ENCODE peak calls at places on chromosomes 16 and 17, in four cellular contexts. One of them, this sample, is unnamed.

GRCh38 chr16:4664538-4665418 is 28.6 kb upstream of the NUDT16L1 start:
- DNase-seq in HepG2: peak; percentile 75
- DNase-seq in K562: no peak
- DNase-seq in HCT116: no peak
- DNase-seq in this sample: no peak

GRCh38 chr17:76873856-76874255 is 5.7 kb downstream of the MGAT5B start:
- DNase-seq in HCT116: no peak
- DNase-seq in K562: no peak
- DNase-seq in HepG2: no peak
- DNase-seq in this sample: no peak

GRCh38 chr17:79811036-79811887 is 14.4 kb upstream of the CBX8 start:
- DNase-seq in K562: peak; percentile 76
- DNase-seq in HepG2: peak; percentile 64
- DNase-seq in HCT116: peak; percentile 50
- DNase-seq in this sample: no peak

GRCh38 chr17:12509836-12510235 is 155.9 kb upstream of the MYOCD start:
- DNase-seq in K562: no peak
- DNase-seq in HCT116: no peak
- DNase-seq in HepG2: no peak
- DNase-seq in this sample: no peak

GRCh38 chr17:15947976-15948752 is 3.2 kb downstream of the ADORA2B start:
- DNase-seq in HCT116: no peak
- DNase-seq in HepG2: no peak
- DNase-seq in K562: no peak
- DNase-seq in this sample: no peak

GRCh38 chr17:78763561-78763960 is 18.5 kb downstream of the CYTH1 start:
- DNase-seq in HCT116: no peak
- DNase-seq in K562: no peak
- DNase-seq in HepG2: no peak
- DNase-seq in this sample: no peak

GRCh38 chr16:21169249-21169981 is 10.9 kb downstream of the LDAF1 start:
- DNase-seq in K562: no peak
- DNase-seq in HCT116: no peak
- DNase-seq in HepG2: no peak
- DNase-seq in this sample: no peak

GRCh38 chr16:70788668-70789161 is 12.2 kb downstream of the VAC14 start:
- DNase-seq in HepG2: no peak
- DNase-seq in K562: no peak
- DNase-seq in HCT116: no peak
- DNase-seq in this sample: no peak

GRCh38 chr17:67359960-67360817 is 6.2 kb downstream of the PSMD12 start:
- DNase-seq in K562: peak; percentile 58
- DNase-seq in HCT116: peak; percentile 46
- DNase-seq in HepG2: no peak
- DNase-seq in this sample: no peak

GRCh38 chr17:79654350-79654959 is 43.6 kb upstream of the RBFOX3 start:
- DNase-seq in K562: no peak
- DNase-seq in HepG2: no peak
- DNase-seq in HCT116: no peak
- DNase-seq in this sample: no peak

GRCh38 chr16:88536971-88537751 is 33.0 kb upstream of the ZC3H18 start:
- DNase-seq in HCT116: no peak
- DNase-seq in HepG2: no peak
- DNase-seq in K562: no peak
- DNase-seq in this sample: no peak

GRCh38 chr17:12856451-12856850 is 67.2 kb downstream of the ARHGAP44 start:
- DNase-seq in HepG2: no peak
- DNase-seq in HCT116: no peak
- DNase-seq in K562: no peak
- DNase-seq in this sample: no peak

GRCh38 chr17:58004060-58004459 is 3.0 kb downstream of the SRSF1 start:
- DNase-seq in HCT116: no peak
- DNase-seq in HepG2: no peak
- DNase-seq in K562: no peak
- DNase-seq in this sample: no peak

GRCh38 chr16:49443576-49443975 is 70.0 kb downstream of the C16orf78 start:
- DNase-seq in HepG2: no peak
- DNase-seq in HCT116: no peak
- DNase-seq in K562: no peak
- DNase-seq in this sample: no peak

GRCh38 chr17:6936370-6937028 is 59.4 kb upstream of the ALOX12 start:
- DNase-seq in HCT116: no peak
- DNase-seq in HepG2: no peak
- DNase-seq in K562: no peak
- DNase-seq in this sample: no peak

GRCh38 chr16:714079-714478 is 839 bp upstream of the METRN start:
- DNase-seq in HCT116: no peak
- DNase-seq in HepG2: no peak
- DNase-seq in K562: no peak
- DNase-seq in this sample: no peak

GRCh38 chr16:89658221-89658879 is 714 bp downstream of the SPATA33 start:
- DNase-seq in HepG2: no peak
- DNase-seq in HCT116: no peak
- DNase-seq in K562: peak; percentile 51
- DNase-seq in this sample: no peak

GRCh38 chr17:57062865-57063264 is 22.2 kb upstream of the AKAP1 start:
- DNase-seq in HepG2: no peak
- DNase-seq in K562: no peak
- DNase-seq in HCT116: no peak
- DNase-seq in this sample: no peak

GRCh38 chr17:82528484-82529265 is 9.1 kb downstream of the FOXK2 start:
- DNase-seq in HepG2: no peak
- DNase-seq in HCT116: peak; percentile 31
- DNase-seq in K562: no peak
- DNase-seq in this sample: peak; percentile 62

GRCh38 chr16:23062524-23062923 is 86.7 kb downstream of the USP31 start:
- DNase-seq in K562: no peak
- DNase-seq in HepG2: no peak
- DNase-seq in HCT116: no peak
- DNase-seq in this sample: no peak

GRCh38 chr17:49013311-49014205 is 16.4 kb downstream of the IGF2BP1 start:
- DNase-seq in HCT116: no peak
- DNase-seq in HepG2: no peak
- DNase-seq in K562: peak; percentile 35
- DNase-seq in this sample: no peak
- TF ChIP-seq TCF7L2 in HCT116: no peak
- TF ChIP-seq TCF7L2 in HepG2: no peak
- TF ChIP-seq TCF7L2 in K562: no peak
- TF ChIP-seq TCF7L2 in this sample: no peak

GRCh38 chr17:42281571-42282096 is 5.4 kb upstream of the STAT5B start:
- DNase-seq in HepG2: no peak
- DNase-seq in HCT116: no peak
- DNase-seq in K562: no peak
- DNase-seq in this sample: no peak

GRCh38 chr17:42282478-42283080 is 5.7 kb upstream of the STAT5A start:
- DNase-seq in K562: no peak
- DNase-seq in HepG2: no peak
- DNase-seq in HCT116: no peak
- DNase-seq in this sample: no peak

GRCh38 chr17:42284020-42284369 is 4.3 kb upstream of the STAT5A start:
- DNase-seq in HepG2: no peak
- DNase-seq in HCT116: no peak
- DNase-seq in K562: no peak
- DNase-seq in this sample: no peak

GRCh38 chr17:42284566-42284965 is 3.7 kb upstream of the STAT5A start:
- DNase-seq in HCT116: no peak
- DNase-seq in K562: no peak
- DNase-seq in HepG2: no peak
- DNase-seq in this sample: no peak

DNA sequence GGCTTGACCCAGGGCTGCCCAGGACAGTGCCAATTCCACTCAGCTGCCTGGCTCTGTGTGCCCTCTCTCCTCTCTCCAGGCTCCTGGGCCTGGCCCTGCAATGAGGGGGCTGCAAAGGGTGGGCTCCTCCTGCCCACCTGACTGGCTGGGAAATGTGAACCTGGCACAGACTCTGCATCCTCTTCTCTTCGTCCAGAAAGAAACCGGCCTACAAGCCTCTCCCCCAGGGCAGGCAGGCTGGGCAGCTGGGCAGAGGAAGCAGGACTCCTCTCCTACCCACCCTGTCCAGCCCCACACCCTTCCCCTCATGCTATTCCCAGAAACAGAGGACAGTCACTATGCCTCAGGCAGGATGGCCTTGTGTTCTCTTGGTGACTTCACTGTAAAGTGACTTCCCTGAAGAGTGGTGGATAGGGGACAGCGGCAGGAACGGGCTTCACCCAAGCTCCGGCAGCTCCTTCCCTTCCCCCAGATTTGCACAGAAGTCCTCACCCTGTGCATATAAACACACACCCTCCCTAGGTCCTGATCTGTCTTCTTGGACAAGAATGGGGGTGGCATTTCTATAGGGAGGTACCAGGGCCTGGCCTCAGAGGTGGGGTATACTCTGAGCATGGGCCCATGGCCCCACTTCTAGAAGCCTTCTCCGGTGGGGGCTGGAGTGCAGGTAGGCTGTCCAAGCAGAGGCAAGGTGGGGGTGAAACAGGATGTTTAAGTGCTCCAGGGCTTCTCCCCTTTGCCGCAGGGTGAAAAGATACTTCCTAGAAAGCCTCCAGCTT is 4.9 kb upstream of the STAT5A start:
- DNase-seq in HepG2: no peak
- DNase-seq in K562: no peak
- DNase-seq in HCT116: no peak
- DNase-seq in this sample: no peak
- TF ChIP-seq POLR2AphosphoS5 in HepG2: no peak
- TF ChIP-seq POLR2AphosphoS5 in K562: no peak
- TF ChIP-seq POLR2AphosphoS5 in HCT116: no peak
- TF ChIP-seq POLR2AphosphoS5 in this sample: no peak

GRCh38 chr17:17506181-17506741 is 10.1 kb upstream of the RASD1 start:
- DNase-seq in K562: no peak
- DNase-seq in HCT116: no peak
- DNase-seq in HepG2: no peak
- DNase-seq in this sample: no peak
- TF ChIP-seq TCF7L2 in K562: no peak
- TF ChIP-seq TCF7L2 in HCT116: no peak
- TF ChIP-seq TCF7L2 in HepG2: no peak
- TF ChIP-seq TCF7L2 in this sample: no peak

GRCh38 chr16:17275989-17276530 is 194.7 kb downstream of the XYLT1 start:
- DNase-seq in HCT116: no peak
- DNase-seq in HepG2: no peak
- DNase-seq in K562: no peak
- DNase-seq in this sample: no peak
- TF ChIP-seq POLR2AphosphoS5 in HCT116: no peak
- TF ChIP-seq POLR2AphosphoS5 in HepG2: no peak
- TF ChIP-seq POLR2AphosphoS5 in K562: no peak
- TF ChIP-seq POLR2AphosphoS5 in this sample: no peak

DNA sequence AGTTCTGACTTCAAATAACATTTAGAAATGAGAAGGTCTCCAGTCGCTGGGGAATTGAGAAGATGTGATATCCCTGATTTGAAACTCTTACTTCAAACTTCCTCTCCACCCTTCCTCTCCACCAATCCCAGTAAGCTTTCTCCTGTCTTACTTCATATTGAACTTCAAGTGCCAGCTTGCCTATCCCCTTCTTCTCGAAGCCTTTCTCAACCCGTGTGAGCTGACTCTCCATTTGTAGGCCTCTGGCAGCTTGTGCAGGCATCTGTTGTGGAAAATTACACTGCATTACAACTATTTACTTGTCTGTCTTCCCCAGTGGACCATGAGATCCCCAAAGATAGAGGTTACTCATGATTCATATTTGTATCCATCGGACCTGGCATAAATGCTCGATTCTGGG is 280.8 kb upstream of the CDH5 start:
- DNase-seq in HCT116: no peak
- DNase-seq in K562: no peak
- DNase-seq in HepG2: no peak
- DNase-seq in this sample: no peak
- TF ChIP-seq TCF7L2 in HCT116: no peak
- TF ChIP-seq TCF7L2 in K562: no peak
- TF ChIP-seq TCF7L2 in HepG2: no peak
- TF ChIP-seq TCF7L2 in this sample: no peak

DNA sequence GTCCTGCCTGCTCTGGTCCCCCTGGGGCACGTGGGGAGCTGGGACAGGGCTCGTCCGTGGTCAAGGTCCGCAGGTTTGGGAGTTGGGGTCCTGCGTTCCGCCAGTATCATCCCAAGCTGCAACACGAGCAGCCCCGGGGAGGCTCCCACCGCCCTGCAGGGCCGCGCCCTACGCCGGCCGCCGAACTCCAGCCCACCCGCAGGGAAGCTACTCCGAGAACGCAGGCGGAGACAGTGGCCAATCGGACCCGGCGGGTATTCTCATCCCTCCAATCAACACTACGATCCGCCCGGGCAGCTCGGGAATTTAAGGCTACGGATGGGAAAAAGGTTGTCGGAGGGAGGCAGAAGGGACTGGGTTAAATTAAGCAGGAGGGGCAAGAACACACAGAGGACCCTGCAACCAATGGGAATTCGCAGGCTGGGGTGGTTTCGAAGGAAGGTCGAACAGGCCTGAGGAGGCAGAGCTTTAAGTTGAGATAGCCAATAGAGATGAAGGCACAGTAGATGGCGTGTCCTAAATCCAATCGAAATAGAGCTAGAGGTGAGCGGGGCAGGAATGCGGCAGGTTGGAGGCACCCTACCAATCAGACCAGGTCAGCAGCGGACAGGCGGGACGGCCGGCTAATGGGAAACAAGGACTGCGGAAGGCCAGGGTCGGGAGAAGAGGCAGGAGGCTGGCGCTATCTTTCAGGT is 626 bp downstream of the SPAG7 start:
- DNase-seq in HepG2: peak; percentile 99
- DNase-seq in K562: peak; percentile 82
- DNase-seq in HCT116: peak; percentile 100
- DNase-seq in this sample: peak; percentile 98
- TF ChIP-seq POLR2AphosphoS5 in HepG2: peak; percentile 43
- TF ChIP-seq POLR2AphosphoS5 in K562: no peak
- TF ChIP-seq POLR2AphosphoS5 in HCT116: no peak
- TF ChIP-seq POLR2AphosphoS5 in this sample: no peak

GRCh38 chr17:37737081-37737480 is 7.8 kb downstream of the HNF1B start:
- DNase-seq in HCT116: no peak
- DNase-seq in K562: no peak
- DNase-seq in HepG2: peak; percentile 36
- DNase-seq in this sample: no peak
- TF ChIP-seq TCF7L2 in HCT116: no peak
- TF ChIP-seq TCF7L2 in K562: no peak
- TF ChIP-seq TCF7L2 in HepG2: no peak
- TF ChIP-seq TCF7L2 in this sample: no peak

DNA sequence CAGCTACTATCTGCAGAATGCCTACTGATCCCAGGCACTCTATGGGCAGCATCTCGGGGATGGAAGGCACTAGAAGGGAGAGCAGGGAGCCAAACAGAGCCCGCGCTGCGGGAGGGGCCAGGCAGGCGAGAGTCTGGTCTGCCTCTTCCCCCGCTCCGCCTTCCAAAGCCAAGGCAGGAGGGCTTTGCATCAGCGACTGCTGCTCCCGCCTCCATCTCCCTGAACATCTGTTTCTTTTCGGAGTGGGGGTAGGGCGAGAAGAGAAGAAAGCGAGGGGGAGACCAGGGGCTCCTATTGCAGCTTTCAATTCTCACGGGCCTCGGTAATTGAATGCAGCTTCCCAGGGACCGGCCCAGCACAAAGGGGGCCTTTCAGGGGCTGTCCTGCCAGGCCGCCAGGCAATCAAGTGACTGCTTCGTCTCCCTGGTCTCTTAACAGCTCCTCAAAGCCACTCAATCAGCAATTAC is 31.4 kb upstream of the CDC42EP4 start:
- DNase-seq in HCT116: no peak
- DNase-seq in K562: peak; percentile 58
- DNase-seq in HepG2: no peak
- DNase-seq in this sample: no peak
- TF ChIP-seq POLR2AphosphoS5 in HCT116: no peak
- TF ChIP-seq POLR2AphosphoS5 in K562: no peak
- TF ChIP-seq POLR2AphosphoS5 in HepG2: no peak
- TF ChIP-seq POLR2AphosphoS5 in this sample: no peak

GRCh38 chr16:65547799-65548446 is 426.1 kb upstream of the CDH11 start:
- DNase-seq in HCT116: no peak
- DNase-seq in K562: no peak
- DNase-seq in HepG2: no peak
- DNase-seq in this sample: no peak
- TF ChIP-seq TCF7L2 in HCT116: no peak
- TF ChIP-seq TCF7L2 in K562: no peak
- TF ChIP-seq TCF7L2 in HepG2: no peak
- TF ChIP-seq TCF7L2 in this sample: no peak

This sample was measured in Panc1.